ENCODE peak calls at places on chromosomes 5 and 9, in five cellular contexts. U, L, B, M and V are unnamed samples.

GRCh38 chr9:114204265-114204664 is 48.9 kb downstream of the COL27A1 start:
- DNase-seq in L (no peak), M (no peak), B (no peak), U (no peak), V (no peak)

GRCh38 chr5:55856511-55857246 is 5.5 kb downstream of the IL31RA start:
- DNase-seq in M (no peak), U (no peak), B (no peak), L (no peak), V (no peak)

GRCh38 chr9:8643464-8643863 is 843.9 kb upstream of the DMAC1 start:
- DNase-seq in L (no peak), U (no peak), M (no peak), B (no peak), V (no peak)

GRCh38 chr9:104992696-104993095 is 64.7 kb upstream of the ABCA1 start:
- DNase-seq in U (peak; percentile 90), B (no peak), M (peak; percentile 17), L (no peak), V (no peak)

GRCh38 chr5:78003914-78004313 is 227.8 kb upstream of the TBCA start:
- DNase-seq in L (no peak), U (no peak), M (no peak), B (no peak), V (no peak)

GRCh38 chr9:104780796-104781395 is 17.0 kb downstream of the NIPSNAP3B start:
- DNase-seq in M (peak; percentile 74), L (peak; percentile 43), B (no peak), U (peak; percentile 32), V (no peak)

GRCh38 chr5:5711112-5711511 is 288.6 kb downstream of the ICE1 start:
- DNase-seq in M (no peak), U (no peak), B (no peak), L (no peak), V (no peak)

GRCh38 chr5:147403659-147404640 is 105.9 kb downstream of the DPYSL3 start:
- DNase-seq in L (peak; percentile 90), U (peak; percentile 99), B (no peak), M (peak; percentile 98), V (peak; percentile 94)

GRCh38 chr5:139982157-139982974 is 60.7 kb downstream of the NRG2 start:
- DNase-seq in B (no peak), L (peak; percentile 34), M (peak; percentile 29), U (peak; percentile 4), V (no peak)

GRCh38 chr5:96829336-96829735 is 21.6 kb upstream of the ERAP1 start:
- DNase-seq in L (no peak), U (peak; percentile 19), B (no peak), M (no peak), V (no peak)

GRCh38 chr9:76557674-76558073 is 98.7 kb downstream of the GCNT1 start:
- DNase-seq in L (peak; percentile 63), B (no peak), M (peak; percentile 85), U (peak; percentile 47), V (peak; percentile 34)

GRCh38 chr9:84340535-84340934 is at the start of gene SLC28A3:
- DNase-seq in M (no peak), L (peak; percentile 39), B (no peak), U (no peak), V (no peak)

GRCh38 chr5:104095527-104095926 is 532.9 kb upstream of the NUDT12 start:
- DNase-seq in L (no peak), B (no peak), U (no peak), M (no peak), V (no peak)

GRCh38 chr9:135346438-135347050 is 133.0 kb upstream of the PPP1R26 start:
- DNase-seq in L (no peak), B (no peak), M (no peak), U (no peak), V (no peak)

GRCh38 chr5:88829773-88830172 is 53.2 kb downstream of the MEF2C start:
- DNase-seq in B (no peak), L (no peak), M (peak; percentile 41), U (no peak), V (peak; percentile 20)
- H3K4me3 ChIP-seq in B (no peak overlapping the region), L (no peak overlapping the region), M (peak overlapping the region; percentile 66), U (no peak overlapping the region), V (peak overlapping the region; percentile 34)

GRCh38 chr5:3349704-3350565 is 245.7 kb upstream of the IRX1 start:
- DNase-seq in B (no peak), L (no peak), U (no peak), M (no peak), V (no peak)

GRCh38 chr5:3351581-3352442 is 243.8 kb upstream of the IRX1 start:
- DNase-seq in U (no peak), M (no peak), B (no peak), L (no peak), V (no peak)

GRCh38 chr5:3350781-3351180 is 244.9 kb upstream of the IRX1 start:
- DNase-seq in B (no peak), U (no peak), M (no peak), L (no peak), V (no peak)

GRCh38 chr5:3353561-3353960 is 242.1 kb upstream of the IRX1 start:
- DNase-seq in U (no peak), L (no peak), B (no peak), M (no peak), V (no peak)

GRCh38 chr5:3352711-3353110 is 242.9 kb upstream of the IRX1 start:
- DNase-seq in L (no peak), B (no peak), M (no peak), U (no peak), V (no peak)
- H3K27me3 ChIP-seq in L (no peaks in the 10 kb centered on the region), B (no peaks in the 10 kb centered on the region), M (no peaks in the 10 kb centered on the region), U (no peaks in the 10 kb centered on the region), V (no peaks in the 10 kb centered on the region)

DNA sequence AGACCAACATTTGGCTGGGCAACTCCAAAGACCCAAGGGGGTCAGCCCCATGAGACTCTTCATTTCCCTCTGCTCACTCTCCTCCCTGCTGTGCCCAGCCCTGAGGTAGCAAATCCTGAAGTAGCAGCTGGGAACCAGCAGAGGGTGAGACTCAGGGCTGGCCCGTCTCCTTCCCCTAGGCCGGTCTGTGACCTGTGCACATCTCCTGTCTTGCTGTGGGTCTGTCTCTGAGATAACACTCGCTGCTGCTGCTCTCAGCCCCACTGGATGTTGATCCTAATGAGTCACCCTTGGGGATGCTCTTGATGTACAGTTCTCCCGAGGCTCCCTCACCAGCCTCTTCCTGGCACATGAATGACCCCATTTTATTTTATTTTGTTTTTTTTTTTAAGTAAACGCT is 7.3 kb upstream of the OR2V1 start:
- DNase-seq in M (peak; percentile 22), B (no peak), U (no peak), L (no peak), V (no peak)
- H3K4me3 ChIP-seq in M (no peak overlapping the region), B (no peak overlapping the region), U (no peak overlapping the region), L (no peak overlapping the region), V (no peak overlapping the region)

GRCh38 chr5:138095100-138095907 is 11.5 kb downstream of the WNT8A start:
- DNase-seq in M (no peak), U (no peak), L (no peak), B (no peak), V (no peak)

GRCh38 chr5:138093036-138093435 is 9.2 kb downstream of the WNT8A start:
- DNase-seq in B (no peak), L (no peak), U (no peak), M (no peak), V (no peak)

GRCh38 chr5:138091685-138092084 is 7.9 kb downstream of the WNT8A start:
- DNase-seq in L (no peak), B (no peak), U (no peak), M (no peak), V (no peak)

GRCh38 chr5:138096363-138096762 is 12.5 kb downstream of the WNT8A start:
- DNase-seq in B (no peak), L (peak; percentile 52), U (no peak), M (no peak), V (no peak)

GRCh38 chr5:138092301-138092700 is 8.5 kb downstream of the WNT8A start:
- DNase-seq in L (no peak), U (no peak), B (no peak), M (no peak), V (no peak)
- H3K27me3 ChIP-seq in L (no peaks in the 10 kb centered on the region), U (peaks cover 40% of the 10 kb centered on the region), B (no peaks in the 10 kb centered on the region), M (peaks cover 77% of the 10 kb centered on the region), V (peaks cover 38% of the 10 kb centered on the region)